ENCODE peak calls at places on chromosomes 16 and 17, in seven cellular contexts. D, L, E, N, G, O and C are unnamed samples.

GRCh38 chr17:77892469-77893143 is 65.9 kb upstream of the TNRC6C start:
- DNase-seq in N (peak), L (no peak), O (no peak), D (no peak), G (no peak), E (no peak), C (no peak)

GRCh38 chr16:87375426-87376135 is 8.0 kb downstream of the FBXO31 start:
- DNase-seq in O (no peak), D (no peak), N (no peak), G (no peak), L (no peak), E (no peak), C (no peak)

GRCh38 chr17:1491406-1492248 is 859 bp downstream of the MYO1C start:
- DNase-seq in D (peak), E (peak), L (peak), N (no peak), O (no peak), G (peak), C (peak)

GRCh38 chr17:63646492-63646815 is 24.2 kb downstream of the MAP3K3 start:
- DNase-seq in D (peak), L (no peak), N (no peak), O (no peak), E (no peak), G (no peak), C (no peak)

GRCh38 chr17:66982011-66982508 is 17.6 kb downstream of the CACNG4 start:
- DNase-seq in O (no peak), E (peak), D (no peak), G (no peak), N (no peak), L (no peak), C (no peak)

GRCh38 chr17:2239882-2240430 is 63.6 kb downstream of the SMG6 start:
- DNase-seq in N (no peak), D (peak), E (peak), L (peak), O (no peak), G (no peak), C (no peak)

GRCh38 chr16:49442805-49443204 is 69.2 kb downstream of the C16orf78 start:
- DNase-seq in L (no peak), G (no peak), E (no peak), D (no peak), N (no peak), O (no peak), C (no peak)

GRCh38 chr17:1299729-1300579 is 20.5 kb downstream of the TRARG1 start:
- DNase-seq in E (no peak), L (no peak), D (no peak), O (no peak), G (no peak), N (no peak), C (no peak)

GRCh38 chr17:47829870-47830269 is 1.5 kb downstream of the MRPL10 start:
- DNase-seq in G (no peak), L (no peak), O (peak), E (no peak), D (no peak), N (no peak), C (peak)

GRCh38 chr17:46026045-46026814 is 27.2 kb downstream of the STH start:
- DNase-seq in O (no peak), L (no peak), G (no peak), D (no peak), N (no peak), E (no peak), C (no peak)

GRCh38 chr17:19418312-19418992 is 7.4 kb downstream of the RNF112 start:
- DNase-seq in N (no peak), G (no peak), L (no peak), E (no peak), O (no peak), D (peak), C (no peak)

GRCh38 chr17:2980211-2980903 is 83.0 kb downstream of the OR1D5 start:
- DNase-seq in G (no peak), L (no peak), O (no peak), D (no peak), E (no peak), N (no peak), C (no peak)

GRCh38 chr16:1346422-1347285 is 5.0 kb downstream of the TSR3 start:
- DNase-seq in E (no peak), L (no peak), D (no peak), N (no peak), O (no peak), G (no peak), C (no peak)

GRCh38 chr16:62201911-62202310 is 165.7 kb upstream of the CDH8 start:
- DNase-seq in N (no peak), D (no peak), E (no peak), O (no peak), G (no peak), L (no peak), C (no peak)

GRCh38 chr16:17348826-17349225 is 121.9 kb downstream of the XYLT1 start:
- DNase-seq in O (no peak), G (no peak), D (no peak), E (no peak), N (no peak), L (no peak), C (no peak)

GRCh38 chr16:4855371-4855770 is 8.1 kb downstream of the UBN1 start:
- DNase-seq in L (no peak), D (no peak), E (no peak), N (no peak), G (no peak), O (no peak), C (no peak)

GRCh38 chr16:3857189-3858013 is 23.1 kb downstream of the CREBBP start:
- DNase-seq in D (no peak), N (peak), G (no peak), E (no peak), O (no peak), L (no peak), C (no peak)

GRCh38 chr17:17042851-17043667 is 802 bp downstream of the MPRIP start:
- DNase-seq in G (peak), E (no peak), O (no peak), L (no peak), D (peak), N (no peak), C (peak)

GRCh38 chr16:53821957-53822625 is 118.1 kb downstream of the FTO start:
- DNase-seq in L (no peak), N (no peak), O (no peak), G (no peak), E (no peak), D (no peak), C (no peak)

GRCh38 chr17:43874293-43874692 is 27.3 kb downstream of the CD300LG start:
- DNase-seq in O (no peak), G (no peak), N (no peak), L (peak), D (no peak), E (peak), C (no peak)

GRCh38 chr17:43732961-43733360 is 25.6 kb downstream of the SOST start:
- DNase-seq in L (no peak), E (no peak), N (no peak), O (no peak), D (no peak), G (no peak), C (no peak)

GRCh38 chr17:36731091-36731490 is 129.7 kb downstream of the MRM1 start:
- DNase-seq in O (no peak), E (no peak), G (no peak), N (no peak), D (no peak), L (no peak), C (no peak)

GRCh38 chr16:4273858-4274291 is 1.1 kb upstream of the TFAP4 start:
- DNase-seq in N (peak), L (peak), D (peak), O (peak), G (peak), E (peak), C (peak)

GRCh38 chr17:48456584-48456983 is 26.6 kb upstream of the SKAP1 start:
- DNase-seq in G (no peak), O (peak), N (no peak), L (no peak), E (no peak), D (no peak), C (no peak)

GRCh38 chr17:78040561-78041400 is 82.3 kb downstream of the TNRC6C start:
- DNase-seq in G (peak), N (peak), E (peak), L (peak), D (no peak), O (peak), C (no peak)

GRCh38 chr16:50394215-50394802 is 25.5 kb upstream of the BRD7 start:
- DNase-seq in G (no peak), D (peak), N (no peak), L (no peak), E (no peak), O (peak), C (no peak)

GRCh38 chr17:60110586-60110985 is 31.9 kb upstream of the HEATR6 start:
- DNase-seq in L (no peak), O (no peak), N (no peak), E (no peak), G (no peak), D (no peak), C (no peak)

GRCh38 chr17:13076905-13077304 is 59.1 kb upstream of the ELAC2 start:
- DNase-seq in D (no peak), O (no peak), N (no peak), L (no peak), G (no peak), E (no peak), C (no peak)

GRCh38 chr16:24844101-24845030 is 1.4 kb upstream of the SLC5A11 start:
- DNase-seq in N (no peak), D (no peak), E (peak), L (no peak), G (no peak), O (no peak), C (no peak)

GRCh38 chr17:32659419-32659842 is 172.6 kb downstream of the CDK5R1 start:
- DNase-seq in G (peak), N (peak), L (peak), D (peak), E (peak), O (peak), C (peak)

GRCh38 chr17:81907219-81908145 is 3.7 kb downstream of the PCYT2 start:
- DNase-seq in L (no peak), G (no peak), E (no peak), N (no peak), D (no peak), O (no peak), C (no peak)
- TF ChIP-seq CTCF in L (no peak), G (no peak), E (no peak), N (no peak), D (peak), O (no peak), C (no peak)

GRCh38 chr16:28280881-28281836 is 11.2 kb upstream of the SBK1 start:
- DNase-seq in L (no peak), E (no peak), O (no peak), N (peak), G (no peak), D (peak), C (no peak)
- TF ChIP-seq CTCF in L (no peak), E (no peak), O (no peak), N (peak), G (no peak), D (peak), C (no peak)

GRCh38 chr16:57188711-57189002 is 2.5 kb downstream of the RSPRY1 start:
- DNase-seq in L (no peak), E (no peak), N (no peak), G (no peak), O (no peak), D (no peak), C (no peak)

GRCh38 chr16:57186630-57187507 is 740 bp downstream of the RSPRY1 start:
- DNase-seq in G (peak), E (no peak), N (peak), L (peak), D (peak), O (peak), C (peak)

GRCh38 chr16:57185945-57186629 is at the start of the genes PSME3IP1 and RSPRY1:
- DNase-seq in D (peak), L (peak), E (peak), N (peak), O (peak), G (peak), C (peak)

GRCh38 chr16:57185446-57185944 is 344 bp downstream of the PSME3IP1 start:
- DNase-seq in O (no peak), L (peak), D (no peak), G (peak), E (peak), N (peak), C (no peak)

DNA sequence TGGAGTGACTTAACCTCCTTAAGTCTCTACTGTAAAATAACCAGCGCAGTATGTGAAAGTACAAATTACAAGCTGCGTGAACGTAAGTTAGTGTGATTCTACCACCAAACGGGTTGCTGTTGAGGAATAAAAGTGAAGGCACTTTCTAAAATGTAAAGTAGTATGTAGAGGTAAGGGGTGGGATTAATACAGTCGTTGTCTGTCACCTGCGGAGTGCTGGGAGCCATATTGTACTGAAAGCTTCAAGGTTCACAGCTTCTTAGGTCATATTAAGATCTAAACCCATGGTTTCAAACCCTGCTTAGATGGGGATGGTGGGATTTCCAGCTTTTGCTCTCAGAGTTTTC is 1.4 kb downstream of the RSPRY1 start:
- DNase-seq in L (no peak), G (no peak), E (no peak), D (peak), N (no peak), O (no peak), C (no peak)
- TF ChIP-seq CTCF in L (no peak), G (no peak), E (no peak), D (no peak), N (no peak), O (no peak), C (no peak)

DNA sequence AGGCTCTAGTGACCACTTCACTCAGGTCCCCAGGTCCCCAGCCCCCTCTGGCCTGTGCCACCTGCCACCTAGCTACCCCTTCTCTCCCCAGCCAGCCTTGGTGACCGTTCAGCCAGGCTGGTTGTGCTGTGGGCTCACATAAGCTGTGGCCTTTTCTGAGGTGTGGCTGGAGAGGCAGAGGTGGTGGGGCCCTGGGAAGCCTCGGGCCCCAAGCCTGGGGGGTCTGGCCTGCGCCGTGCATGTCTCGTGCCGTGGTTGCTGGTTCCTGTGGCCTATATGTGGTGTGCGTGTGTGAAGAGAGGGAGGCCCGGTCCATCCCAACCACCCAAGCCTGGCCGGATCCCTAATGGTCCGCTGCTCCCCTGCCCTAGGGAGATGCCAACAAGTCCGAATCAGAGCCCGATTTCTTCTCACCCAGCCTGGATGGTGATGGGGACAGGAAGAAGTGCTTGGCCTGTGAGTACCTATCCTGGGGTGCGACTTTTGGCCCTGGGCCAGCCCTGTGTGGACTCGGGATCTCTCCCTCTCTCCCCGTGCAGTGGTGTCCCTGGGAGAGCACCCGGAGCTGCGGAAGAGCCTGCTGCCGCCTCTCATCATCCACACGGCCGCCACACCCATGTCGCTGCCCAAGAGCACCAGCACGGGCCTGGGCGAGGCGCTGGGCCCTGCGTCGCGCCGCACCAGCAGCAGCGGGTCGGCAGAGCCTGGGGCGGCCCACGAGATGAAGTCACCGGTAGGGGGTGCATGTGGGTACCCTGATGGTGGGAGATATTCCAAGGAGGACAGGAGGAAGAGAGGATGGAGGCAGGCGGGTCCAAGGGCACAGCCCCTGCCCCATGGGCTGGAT is 35.9 kb downstream of the CACNA1G start:
- DNase-seq in D (no peak), E (no peak), O (no peak), L (no peak), N (no peak), G (no peak), C (no peak)
- TF ChIP-seq CTCF in D (no peak), E (no peak), O (no peak), L (no peak), N (peak), G (no peak), C (no peak)

GRCh38 chr17:58252141-58252540 is 13.8 kb downstream of the LPO start:
- DNase-seq in N (no peak), L (no peak), D (no peak), G (no peak), O (no peak), E (no peak), C (no peak)

GRCh38 chr17:58247511-58248363 is 9.4 kb downstream of the LPO start:
- DNase-seq in L (no peak), D (no peak), G (no peak), E (no peak), O (no peak), N (no peak), C (no peak)

GRCh38 chr17:58248955-58249269 is 10.5 kb downstream of the LPO start:
- DNase-seq in O (no peak), E (no peak), D (no peak), L (no peak), N (no peak), G (no peak), C (no peak)

GRCh38 chr17:58250344-58251011 is 12.1 kb downstream of the LPO start:
- DNase-seq in D (no peak), L (no peak), E (no peak), G (no peak), N (no peak), O (no peak), C (no peak)

DNA sequence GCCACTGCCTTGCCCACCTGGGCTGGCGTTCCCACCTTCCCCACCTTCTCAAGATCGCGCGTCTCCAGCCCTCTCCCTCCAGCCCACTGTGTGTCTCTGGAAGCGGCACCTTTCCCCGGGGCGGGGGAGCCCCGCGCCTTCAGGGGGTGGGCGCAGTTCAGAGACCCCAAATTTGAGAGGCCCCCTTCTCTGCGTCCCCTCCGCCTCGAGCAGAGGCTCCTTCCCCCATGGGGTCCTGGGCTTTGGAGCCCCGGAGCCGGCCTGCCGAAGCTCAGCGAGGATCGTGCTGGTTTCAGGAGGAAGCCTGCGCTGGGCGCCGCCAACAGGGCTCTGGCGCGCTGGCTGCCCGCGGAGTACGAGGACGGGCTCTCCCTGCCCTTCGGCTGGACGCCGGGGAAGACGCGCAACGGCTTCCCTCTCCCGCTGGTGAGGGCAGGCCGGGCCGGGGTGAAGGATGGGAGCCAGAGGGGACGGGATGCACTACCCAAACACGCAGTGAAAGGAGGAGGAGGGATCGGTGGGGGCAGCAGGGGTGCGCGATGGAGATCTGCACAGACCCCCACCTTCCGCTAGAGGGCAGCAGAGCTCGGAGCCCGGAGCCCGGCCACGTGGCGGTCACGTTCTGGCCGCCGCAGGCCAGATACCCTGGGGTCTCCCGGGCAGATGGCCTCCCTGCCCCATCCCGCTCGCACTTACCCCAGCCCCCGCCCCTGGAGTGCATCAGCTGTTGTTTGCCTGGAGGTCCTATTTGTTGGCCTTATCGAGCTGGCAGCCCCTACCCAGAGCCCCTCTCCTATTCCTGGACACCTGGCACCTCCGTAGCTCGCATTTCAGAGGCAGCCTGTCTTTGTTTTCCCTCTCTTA is 11.1 kb downstream of the LPO start:
- DNase-seq in D (peak), O (peak), E (peak), L (peak), G (peak), N (peak), C (peak)
- TF ChIP-seq CTCF in D (peak), O (peak), E (peak), L (peak), G (peak), N (peak), C (peak)